ENCODE peak calls at places on chromosomes 16 and 17, in nine cellular contexts. G is GM12865; C is cardiac fibroblast; P is GM12878; I is substantia nigra; N is H7; Q is ascending aorta; Z is stimulated activated CD4-positive, alpha-beta T cell treated with anti-CD3 and anti-CD28 coated beads, Interleukin-1b, Interleukin-23, amount 100 ng/mL, for 1 hour; O is activated CD4-positive, CD25-positive, alpha-beta regulatory T cell treated with anti-CD3 and anti-CD28 coated beads, Interleukin-2, amount 50 U/mL, for 16 hours. L is an unnamed sample.

GRCh38 chr17:35879748-35880654 is at the start of gene CCL5:
- DNase-seq in O (no peak), Z (no peak), I (no peak), N (no peak), G (peak), C (peak), Q (no peak), P (peak), L (no peak)

GRCh38 chr16:83215417-83216001 is 588.7 kb downstream of the CDH13 start:
- DNase-seq in O (peak), C (peak), I (no peak), Z (no peak), G (peak), Q (no peak), N (peak), P (no peak), L (no peak)

GRCh38 chr17:69358688-69359596 is 32.0 kb upstream of the ABCA5 start:
- DNase-seq in N (peak), I (no peak), O (no peak), G (peak), Q (no peak), Z (no peak), C (no peak), P (peak), L (no peak)

GRCh38 chr17:10119203-10120112 is 78.9 kb downstream of the GAS7 start:
- DNase-seq in N (peak), Q (no peak), C (no peak), O (no peak), I (no peak), Z (no peak), P (peak), G (peak), L (no peak)

GRCh38 chr17:27597783-27598320 is 33.1 kb upstream of the LGALS9 start:
- DNase-seq in N (no peak), O (no peak), Z (no peak), P (no peak), I (no peak), C (no peak), Q (no peak), G (no peak), L (no peak)

GRCh38 chr16:19860146-19861030 is 24.3 kb downstream of the GPRC5B start:
- DNase-seq in N (peak), P (no peak), G (no peak), C (peak), Q (no peak), Z (no peak), O (no peak), I (peak), L (no peak)

GRCh38 chr16:46673320-46674013 is 15.5 kb downstream of the VPS35 start:
- DNase-seq in Q (no peak), N (peak), P (peak), G (peak), I (peak), O (peak), C (peak), Z (no peak), L (no peak)

GRCh38 chr17:58279016-58279671 is 1.6 kb downstream of the MPO start:
- DNase-seq in N (peak), Q (no peak), G (no peak), Z (no peak), P (no peak), I (no peak), O (no peak), C (peak), L (no peak)

GRCh38 chr17:37446027-37446426 is 39.3 kb downstream of the TADA2A start:
- DNase-seq in O (no peak), Z (no peak), G (peak), P (peak), N (no peak), I (no peak), C (no peak), Q (no peak), L (no peak)

GRCh38 chr17:43875476-43876147 is 28.6 kb downstream of the CD300LG start:
- DNase-seq in C (peak), Z (no peak), I (no peak), N (peak), P (no peak), Q (no peak), O (no peak), G (peak), L (no peak)

GRCh38 chr17:13638855-13639458 is 37.2 kb upstream of the HS3ST3A1 start:
- DNase-seq in I (no peak), Q (no peak), Z (no peak), P (no peak), N (no peak), G (no peak), O (no peak), C (peak), L (no peak)

GRCh38 chr16:17289671-17290070 is 181.1 kb downstream of the XYLT1 start:
- DNase-seq in I (no peak), Z (no peak), N (no peak), Q (no peak), C (no peak), P (no peak), O (no peak), G (no peak), L (no peak)

GRCh38 chr17:34840758-34841157 is 120.5 kb downstream of the CCT6B start:
- DNase-seq in G (peak), I (no peak), Z (no peak), N (peak), P (no peak), O (no peak), Q (no peak), C (no peak), L (no peak)

GRCh38 chr17:71983828-71984227 is 137.0 kb upstream of the SOX9 start:
- DNase-seq in P (no peak), C (no peak), Z (no peak), O (no peak), G (no peak), Q (no peak), N (no peak), I (no peak), L (no peak)

GRCh38 chr16:89721644-89722391 is 481 bp downstream of the ZNF276 start:
- DNase-seq in I (peak), O (peak), P (no peak), N (peak), Z (peak), Q (peak), G (peak), C (peak), L (no peak)